ENCODE peak calls at places on chromosome 21, in seven cellular contexts. F, I, O, Y, K, M and N are unnamed samples.

GRCh38 chr21:39142972-39143371 is 40.3 kb downstream of the PSMG1 start:
- DNase-seq in F (no peak), I (no peak), O (no peak), Y (no peak), K (no peak), M (no peak), N (no peak)

GRCh38 chr21:46621457-46622182 is 13.9 kb upstream of the PRMT2 start:
- DNase-seq in F (no peak), I (no peak), O (no peak), Y (peak; percentile 71), K (no peak), M (no peak), N (no peak)

GRCh38 chr21:31665397-31665796 is 5.9 kb downstream of the SOD1 start:
- DNase-seq in F (no peak), I (no peak), O (no peak), Y (no peak), K (no peak), M (no peak), N (no peak)

GRCh38 chr21:36282568-36283230 is 37.3 kb upstream of the MORC3 start:
- DNase-seq in F (no peak), I (no peak), O (no peak), Y (no peak), K (no peak), M (no peak), N (no peak)

GRCh38 chr21:31780944-31781343 is 49.0 kb upstream of the SCAF4 start:
- DNase-seq in F (no peak), I (no peak), O (no peak), Y (no peak), K (no peak), M (no peak), N (no peak)

GRCh38 chr21:35201799-35202198 is 152.7 kb upstream of the RUNX1 start:
- DNase-seq in F (no peak), I (no peak), O (no peak), Y (no peak), K (no peak), M (no peak), N (no peak)

GRCh38 chr21:43634618-43635017 is 24.7 kb downstream of the HSF2BP start:
- DNase-seq in F (no peak), I (no peak), O (no peak), Y (no peak), K (no peak), M (no peak), N (no peak)

GRCh38 chr21:15058718-15059316 is 6.0 kb downstream of the NRIP1 start:
- DNase-seq in F (no peak), I (no peak), O (no peak), Y (no peak), K (no peak), M (no peak), N (no peak)

GRCh38 chr21:25283720-25284119 is 323.6 kb downstream of the MRPL39 start:
- DNase-seq in F (no peak), I (no peak), O (no peak), Y (no peak), K (no peak), M (no peak), N (no peak)

GRCh38 chr21:40208206-40208950 is 341.1 kb downstream of the PCP4 start:
- DNase-seq in F (no peak), I (no peak), O (no peak), Y (no peak), K (no peak), M (no peak), N (no peak)

GRCh38 chr21:31316072-31316471 is 28.0 kb downstream of the TIAM1 start:
- DNase-seq in F (no peak), I (no peak), O (no peak), Y (no peak), K (no peak), M (no peak), N (no peak)

GRCh38 chr21:34524671-34525601 is 12.9 kb upstream of the KCNE1 start:
- DNase-seq in F (no peak), I (no peak), O (no peak), Y (peak; percentile 76), K (no peak), M (no peak), N (no peak)

GRCh38 chr21:44043613-44044012 is 31.5 kb downstream of the TRAPPC10 start:
- DNase-seq in F (no peak), I (no peak), O (no peak), Y (no peak), K (no peak), M (no peak), N (no peak)

DNA sequence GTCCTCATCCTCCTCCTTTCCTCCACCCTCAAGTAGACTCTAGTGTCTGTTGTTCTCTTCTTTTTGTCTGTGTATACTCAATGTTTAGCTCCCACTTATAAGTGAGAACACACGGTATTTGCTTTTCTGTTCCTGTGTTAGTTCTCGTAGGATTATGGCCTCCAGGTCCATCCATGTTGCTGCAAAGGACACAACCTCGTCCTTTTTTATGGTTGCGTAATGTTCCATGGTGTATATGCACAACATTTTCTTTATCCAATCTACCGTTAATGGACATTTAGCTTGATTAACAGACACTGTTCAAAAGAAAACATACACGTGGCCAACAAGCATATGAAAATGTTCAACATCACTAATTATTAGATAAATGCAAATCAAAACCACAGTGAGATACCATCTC is 44.3 kb upstream of the TMPRSS2 start:
- DNase-seq in F (no peak), I (no peak), O (no peak), Y (no peak), K (no peak), M (no peak), N (no peak)
- TF ChIP-seq POLR2AphosphoS5 in F (no peak), I (no peak), O (no peak), Y (no peak), K (no peak), M (no peak), N (no peak)

DNA sequence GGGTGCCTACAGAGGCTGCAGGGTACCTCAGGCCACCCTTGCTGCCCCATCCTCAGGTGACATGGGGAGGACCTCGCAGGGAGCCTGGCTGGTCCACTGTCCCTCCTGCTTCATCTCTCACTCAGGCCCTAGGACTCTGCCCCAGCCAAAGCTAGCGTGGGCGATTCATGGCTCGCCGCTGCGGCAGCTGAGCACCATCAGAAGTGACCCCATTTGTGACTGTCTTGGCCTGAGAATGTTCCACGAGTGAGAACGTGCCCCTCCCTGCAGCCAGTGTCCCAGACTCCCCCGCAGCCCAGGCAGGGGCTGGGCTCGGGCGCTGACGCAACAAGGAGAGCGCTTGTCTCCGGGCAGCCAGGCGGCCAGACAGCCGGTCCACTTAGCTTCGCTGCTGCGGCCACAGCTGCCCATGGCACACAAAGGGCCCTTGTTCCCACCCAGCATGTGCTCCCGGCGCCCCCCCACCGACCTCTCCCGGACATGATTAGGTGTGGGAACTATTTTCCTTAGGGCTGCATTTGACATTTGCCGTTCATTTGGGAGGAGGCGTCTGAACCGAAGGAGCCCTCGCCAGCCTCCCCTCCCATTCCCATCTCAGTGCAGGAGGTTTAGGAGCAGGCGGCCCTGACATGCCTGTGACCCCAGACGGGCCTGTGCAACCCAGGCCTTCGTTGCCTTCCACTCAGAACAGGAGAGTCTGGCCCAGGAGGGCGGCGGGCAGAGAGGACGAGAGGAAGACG is 19.3 kb upstream of the POFUT2 start:
- DNase-seq in F (peak; percentile 62), I (no peak), O (no peak), Y (peak; percentile 96), K (peak; percentile 92), M (no peak), N (no peak)
- TF ChIP-seq POLR2AphosphoS5 in F (peak; percentile 74), I (no peak), O (no peak), Y (peak; percentile 86), K (no peak), M (no peak), N (no peak)

GRCh38 chr21:45409466-45410150 is 4.6 kb downstream of the COL18A1 start:
- DNase-seq in F (no peak), I (peak; percentile 67), O (no peak), Y (peak; percentile 74), K (peak; percentile 63), M (no peak), N (no peak)
- TF ChIP-seq POLR2AphosphoS5 in F (no peak), I (no peak), O (no peak), Y (peak; percentile 11), K (no peak), M (no peak), N (no peak)

GRCh38 chr21:45554477-45555175 is 12.4 kb upstream of the SLC19A1 start:
- DNase-seq in F (peak; percentile 88), I (peak; percentile 95), O (peak; percentile 81), Y (peak; percentile 91), K (peak; percentile 99), M (peak; percentile 87), N (peak; percentile 28)

GRCh38 chr21:45556645-45557601 is 14.7 kb upstream of the SLC19A1 start:
- DNase-seq in F (no peak), I (peak; percentile 35), O (peak; percentile 17), Y (peak; percentile 69), K (peak; percentile 76), M (no peak), N (no peak)

GRCh38 chr21:45555251-45555556 is 13.0 kb upstream of the SLC19A1 start:
- DNase-seq in F (no peak), I (peak; percentile 91), O (no peak), Y (no peak), K (no peak), M (no peak), N (no peak)

GRCh38 chr21:45556302-45556644 is 14.0 kb upstream of the SLC19A1 start:
- DNase-seq in F (no peak), I (no peak), O (no peak), Y (no peak), K (no peak), M (no peak), N (no peak)

GRCh38 chr21:45555557-45556301 is 13.5 kb upstream of the SLC19A1 start:
- DNase-seq in F (peak; percentile 89), I (peak; percentile 98), O (peak; percentile 94), Y (peak; percentile 95), K (peak; percentile 92), M (peak; percentile 96), N (peak; percentile 81)
- TF ChIP-seq POLR2AphosphoS5 in F (peak; percentile 20), I (no peak), O (no peak), Y (no peak), K (no peak), M (no peak), N (no peak)

DNA sequence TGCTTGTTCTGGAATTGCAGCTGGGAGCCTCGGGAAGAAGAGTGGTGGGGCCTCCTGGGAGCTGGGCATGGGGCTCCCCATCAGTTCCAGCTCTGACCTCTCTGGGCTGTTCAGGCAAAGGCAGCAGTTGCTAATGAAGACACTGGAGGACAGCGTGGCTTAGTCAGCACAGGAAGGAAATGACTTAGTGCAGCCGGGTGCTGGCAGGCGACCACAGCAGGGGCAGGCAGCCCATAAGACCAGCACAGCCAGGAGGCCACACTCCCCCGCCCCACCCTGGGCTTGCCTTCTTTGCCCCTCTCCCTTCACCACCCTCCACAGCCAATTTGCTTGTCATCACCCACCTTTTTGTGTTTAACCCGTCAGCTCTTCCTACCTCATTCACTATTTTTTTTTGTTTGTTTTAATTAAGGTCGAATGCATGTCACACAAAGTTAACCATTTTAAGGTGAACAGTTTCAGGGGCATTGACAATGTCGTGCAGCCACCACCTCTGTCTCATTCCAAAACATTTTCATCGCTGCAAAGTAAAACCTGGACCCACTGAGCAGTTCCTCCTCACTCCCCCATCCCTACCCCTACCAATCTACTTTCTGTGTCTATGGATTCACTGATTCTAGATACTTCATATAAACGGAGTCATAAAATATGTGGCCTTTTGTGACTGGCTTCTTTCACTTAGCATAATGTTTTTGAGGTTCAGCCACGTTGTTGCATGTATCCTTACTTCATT is 10.9 kb downstream of the OLIG2 start:
- DNase-seq in F (no peak), I (no peak), O (no peak), Y (peak; percentile 68), K (no peak), M (no peak), N (no peak)
- TF ChIP-seq POLR2AphosphoS5 in F (no peak), I (no peak), O (no peak), Y (no peak), K (no peak), M (no peak), N (no peak)